ENCODE peak calls at places on chromosomes 12 and 14, in eight cellular contexts. V is A549, Z is transverse colon, C is stomach, N is GM12878, H is tibial nerve, E is esophagus muscularis mucosa, F is sigmoid colon. J is an unnamed sample. For H3K4me1, the result is how much of the 10 kb centered on the place peaks cover.

GRCh38 chr14:105075364-105076295 is 10.4 kb upstream of the GPR132 start:
- DNase-seq in V (no peak), Z (peak), C (no peak), N (no peak), H (no peak), E (no peak), F (peak), J (no peak)

GRCh38 chr12:129049917-129050316 is 196.6 kb downstream of the GLT1D1 start:
- DNase-seq in V (no peak), Z (no peak), C (no peak), N (no peak), H (no peak), E (no peak), F (no peak), J (no peak)

GRCh38 chr12:50043308-50043707 is 14.1 kb upstream of the ASIC1 start:
- DNase-seq in V (no peak), Z (no peak), C (no peak), N (no peak), H (no peak), E (no peak), F (no peak), J (no peak)

GRCh38 chr14:61754627-61755381 is 7.4 kb upstream of the SNAPC1 start:
- DNase-seq in V (no peak), Z (no peak), C (no peak), N (no peak), H (no peak), E (no peak), F (no peak), J (no peak)

GRCh38 chr14:48027115-48027514 is 351.7 kb upstream of the MDGA2 start:
- DNase-seq in V (no peak), Z (no peak), C (no peak), N (no peak), H (no peak), E (no peak), F (no peak), J (no peak)

GRCh38 chr12:118436002-118436724 is 59.8 kb downstream of the SUDS3 start:
- DNase-seq in V (no peak), Z (no peak), C (no peak), N (no peak), H (no peak), E (no peak), F (no peak), J (no peak)

GRCh38 chr12:91109148-91109564 is 2.1 kb downstream of the LUM start:
- DNase-seq in V (no peak), Z (peak), C (peak), N (peak), H (peak), E (no peak), F (peak), J (peak)

GRCh38 chr12:4562034-4562657 is at the start of gene DYRK4:
- DNase-seq in V (no peak), Z (peak), C (peak), N (no peak), H (peak), E (no peak), F (peak), J (peak)

GRCh38 chr12:112381421-112381897 is 772 bp downstream of the HECTD4 start:
- DNase-seq in V (no peak), Z (peak), C (peak), N (no peak), H (no peak), E (no peak), F (no peak), J (peak)

GRCh38 chr14:21098892-21099595 is 589 bp upstream of the ZNF219 start:
- DNase-seq in V (no peak), Z (no peak), C (no peak), N (no peak), H (no peak), E (no peak), F (no peak), J (no peak)

GRCh38 chr12:102740157-102741032 is 176.6 kb downstream of the PAH start:
- DNase-seq in V (peak), Z (no peak), C (no peak), N (no peak), H (no peak), E (no peak), F (no peak), J (no peak)

GRCh38 chr12:5956987-5957386 is 11.9 kb upstream of the ANO2 start:
- DNase-seq in V (no peak), Z (no peak), C (no peak), N (no peak), H (no peak), E (no peak), F (no peak), J (no peak)
- H3K4me1 ChIP-seq in V (under half), Z (under half), C (under half), N (under half), H (under half), E (under half), F (under half), J (under half)

GRCh38 chr12:58359084-58359483 is 417.7 kb downstream of the ATP23 start:
- DNase-seq in V (no peak), Z (no peak), C (no peak), N (no peak), H (no peak), E (no peak), F (no peak), J (peak)
- H3K4me3 ChIP-seq in V (no peak), Z (no peak), C (no peak), N (no peak), H (no peak), E (no peak), F (no peak), J (no peak)

DNA sequence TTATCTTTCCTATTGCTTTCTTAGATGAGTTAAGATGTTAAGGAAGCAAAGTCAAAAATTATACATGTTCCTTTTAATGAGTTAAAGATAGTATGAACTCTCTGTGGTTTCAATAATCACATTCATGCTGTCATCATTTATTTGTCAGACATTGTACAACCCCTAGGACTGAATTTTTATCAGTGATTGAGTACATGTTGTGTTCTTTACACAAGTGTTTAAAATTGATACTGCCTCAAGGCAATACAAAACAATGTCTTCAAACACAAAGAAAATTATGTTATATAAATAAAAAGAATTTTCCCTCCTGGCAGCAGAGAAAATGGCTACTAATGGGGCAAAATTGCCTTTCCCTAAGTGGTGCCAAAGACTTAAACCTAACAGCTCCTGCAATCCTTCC is 34.6 kb upstream of the KCNJ8 start:
- DNase-seq in V (no peak), Z (no peak), C (no peak), N (no peak), H (no peak), E (no peak), F (no peak), J (no peak)
- TF ChIP-seq EP300 in V (no peak), Z (no peak), C (no peak), N (no peak), H (no peak), E (no peak), F (no peak), J (no peak)

GRCh38 chr14:53019391-53019790 is 68.5 kb upstream of the FERMT2 start:
- DNase-seq in V (no peak), Z (no peak), C (no peak), N (no peak), H (no peak), E (no peak), F (no peak), J (no peak)

GRCh38 chr14:53023325-53023724 is 72.5 kb upstream of the FERMT2 start:
- DNase-seq in V (no peak), Z (no peak), C (no peak), N (no peak), H (no peak), E (no peak), F (no peak), J (no peak)

GRCh38 chr14:53017837-53018236 is 67.0 kb upstream of the FERMT2 start:
- DNase-seq in V (no peak), Z (no peak), C (no peak), N (no peak), H (no peak), E (no peak), F (no peak), J (no peak)

GRCh38 chr14:53022593-53022992 is 71.7 kb upstream of the FERMT2 start:
- DNase-seq in V (no peak), Z (no peak), C (no peak), N (no peak), H (no peak), E (no peak), F (no peak), J (no peak)

GRCh38 chr14:53020193-53020932 is 69.5 kb upstream of the FERMT2 start:
- DNase-seq in V (no peak), Z (no peak), C (no peak), N (no peak), H (no peak), E (no peak), F (no peak), J (no peak)
- H3K4me1 ChIP-seq in V (under half), Z (under half), C (under half), N (under half), H (under half), E (under half), F (under half), J (under half)

J was measured in ovary.